ENCODE peak calls at places on chromosomes 6 and 20, in ten cellular contexts. Q is heart left ventricle; D is GM06990; C is naive thymus-derived CD4-positive, alpha-beta T cell; I is psoas muscle; V is cardiac fibroblast; L is aorta; M is adrenal gland; E is Peyer's patch; B is uterus. F is an unnamed sample.

GRCh38 chr6:41306187-41306854 is 19.8 kb upstream of the TREM1 start:
- DNase-seq in Q (no peak), D (no peak), C (peak; percentile 20), I (no peak), V (peak; percentile 63), L (no peak), M (peak; percentile 26), E (peak; percentile 52), B (no peak), F (peak; percentile 45)

GRCh38 chr6:16729183-16729696 is 32.0 kb downstream of the ATXN1 start:
- DNase-seq in Q (no peak), D (no peak), C (no peak), I (no peak), V (peak; percentile 70), L (no peak), M (no peak), E (no peak), B (no peak), F (no peak)

GRCh38 chr20:47857994-47858557 is 72.8 kb upstream of the SULF2 start:
- DNase-seq in Q (peak; percentile 47), D (no peak), C (no peak), I (no peak), V (peak; percentile 27), L (peak; percentile 82), M (no peak), E (no peak), B (peak; percentile 78), F (no peak)

GRCh38 chr6:17035257-17035757 is 66.5 kb upstream of the STMND1 start:
- DNase-seq in Q (no peak), D (no peak), C (no peak), I (no peak), V (no peak), L (no peak), M (no peak), E (no peak), B (no peak), F (no peak)

GRCh38 chr6:36682328-36683144 is 4.0 kb downstream of the CDKN1A start:
- DNase-seq in Q (no peak), D (peak; percentile 82), C (peak; percentile 60), I (peak; percentile 71), V (no peak), L (no peak), M (peak; percentile 78), E (peak; percentile 87), B (no peak), F (no peak)

GRCh38 chr6:34748757-34749156 is 8.5 kb upstream of the SNRPC start:
- DNase-seq in Q (no peak), D (no peak), C (no peak), I (no peak), V (no peak), L (no peak), M (no peak), E (no peak), B (no peak), F (no peak)

GRCh38 chr6:331622-332521 is 39.6 kb downstream of the DUSP22 start:
- DNase-seq in Q (no peak), D (peak; percentile 73), C (no peak), I (peak; percentile 47), V (no peak), L (no peak), M (no peak), E (peak; percentile 74), B (no peak), F (no peak)

GRCh38 chr6:121694389-121695185 is 259.1 kb downstream of the GJA1 start:
- DNase-seq in Q (no peak), D (no peak), C (no peak), I (no peak), V (peak; percentile 58), L (no peak), M (peak; percentile 41), E (no peak), B (no peak), F (no peak)

GRCh38 chr6:92806254-92806653 is 613.1 kb downstream of the EPHA7 start:
- DNase-seq in Q (no peak), D (no peak), C (no peak), I (no peak), V (no peak), L (no peak), M (no peak), E (no peak), B (no peak), F (no peak)

GRCh38 chr6:120938876-120939231 is 395.4 kb downstream of the TBC1D32 start:
- DNase-seq in Q (no peak), D (peak; percentile 72), C (no peak), I (no peak), V (no peak), L (no peak), M (no peak), E (no peak), B (no peak), F (no peak)

GRCh38 chr6:165615629-165616028 is 47.4 kb downstream of the PDE10A start:
- DNase-seq in Q (no peak), D (no peak), C (no peak), I (no peak), V (peak; percentile 95), L (no peak), M (no peak), E (no peak), B (peak; percentile 23), F (no peak)

GRCh38 chr6:33974030-33974429 is 170.2 kb upstream of the MLN start:
- DNase-seq in Q (no peak), D (no peak), C (no peak), I (no peak), V (no peak), L (no peak), M (no peak), E (no peak), B (no peak), F (no peak)

GRCh38 chr6:142030115-142030619 is 102.6 kb upstream of the GJE1 start:
- DNase-seq in Q (no peak), D (no peak), C (no peak), I (no peak), V (peak; percentile 60), L (no peak), M (no peak), E (no peak), B (no peak), F (peak; percentile 45)
- H3K4me3 ChIP-seq in Q (no peak overlapping the region), D (no peak overlapping the region), C (no peak overlapping the region), I (no peak overlapping the region), V (peak overlapping the region; percentile 25), L (no peak overlapping the region), M (no peak overlapping the region), E (no peak overlapping the region), B (no peak overlapping the region), F (no peak overlapping the region)

DNA sequence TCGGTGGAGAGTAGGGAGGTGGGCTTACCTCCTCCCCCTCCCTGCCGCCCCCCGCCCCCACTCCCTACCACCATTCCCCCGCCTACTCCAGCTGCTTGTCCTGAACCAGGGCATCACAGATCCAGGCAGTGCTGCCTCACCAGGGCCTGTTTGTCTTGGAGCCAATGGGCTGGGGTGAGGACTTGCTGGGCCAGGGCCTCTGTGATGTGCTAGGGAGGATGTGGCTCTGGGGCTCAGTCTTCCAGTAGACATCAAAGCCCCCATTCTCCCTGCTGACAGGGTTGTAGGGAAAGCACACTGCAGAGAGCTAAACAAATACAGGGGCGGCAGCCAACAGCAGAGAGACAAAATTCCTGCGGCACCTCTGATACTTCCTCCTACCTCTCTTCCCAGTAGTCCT is 48.2 kb upstream of the NXT1 start:
- DNase-seq in Q (no peak), D (no peak), C (no peak), I (no peak), V (no peak), L (no peak), M (no peak), E (no peak), B (no peak), F (no peak)
- H3K4me3 ChIP-seq in Q (no peak overlapping the region), D (no peak overlapping the region), C (no peak overlapping the region), I (no peak overlapping the region), V (no peak overlapping the region), L (no peak overlapping the region), M (no peak overlapping the region), E (no peak overlapping the region), B (no peak overlapping the region), F (no peak overlapping the region)

GRCh38 chr6:137001287-137001976 is 43.3 kb downstream of the IL20RA start:
- DNase-seq in Q (no peak), D (no peak), C (no peak), I (no peak), V (no peak), L (no peak), M (no peak), E (no peak), B (no peak), F (no peak)

GRCh38 chr6:137000825-137001224 is 43.9 kb downstream of the IL20RA start:
- DNase-seq in Q (no peak), D (no peak), C (no peak), I (no peak), V (no peak), L (no peak), M (no peak), E (no peak), B (no peak), F (no peak)

GRCh38 chr6:137001977-137002302 is 42.8 kb downstream of the IL20RA start:
- DNase-seq in Q (no peak), D (no peak), C (no peak), I (no peak), V (no peak), L (no peak), M (no peak), E (no peak), B (no peak), F (no peak)

GRCh38 chr6:137005073-137005472 is 39.7 kb downstream of the IL20RA start:
- DNase-seq in Q (no peak), D (no peak), C (no peak), I (no peak), V (no peak), L (no peak), M (no peak), E (no peak), B (no peak), F (no peak)

DNA sequence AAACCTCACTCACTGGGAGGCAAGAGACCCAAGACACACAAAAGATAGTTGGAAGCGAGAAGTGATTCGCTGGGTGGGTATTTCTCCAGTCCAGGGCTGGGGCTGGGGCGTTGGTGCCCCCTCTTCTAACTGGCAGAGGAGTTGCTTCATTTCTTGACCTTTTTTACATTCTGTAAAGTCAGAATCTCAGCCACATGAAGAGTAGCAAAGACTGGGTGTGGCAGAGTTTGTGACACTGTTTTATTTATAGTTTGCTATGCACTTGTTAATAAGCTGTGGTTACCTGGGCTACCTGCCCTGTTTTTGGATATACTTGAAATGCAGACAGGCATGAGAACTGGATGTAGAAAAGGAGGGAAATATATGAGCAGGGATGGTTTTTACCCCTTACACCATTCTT is 42.3 kb downstream of the IL20RA start:
- DNase-seq in Q (no peak), D (no peak), C (no peak), I (no peak), V (no peak), L (no peak), M (no peak), E (no peak), B (no peak), F (no peak)
- H3K4me3 ChIP-seq in Q (no peak overlapping the region), D (no peak overlapping the region), C (no peak overlapping the region), I (no peak overlapping the region), V (no peak overlapping the region), L (no peak overlapping the region), M (no peak overlapping the region), E (no peak overlapping the region), B (no peak overlapping the region), F (no peak overlapping the region)

DNA sequence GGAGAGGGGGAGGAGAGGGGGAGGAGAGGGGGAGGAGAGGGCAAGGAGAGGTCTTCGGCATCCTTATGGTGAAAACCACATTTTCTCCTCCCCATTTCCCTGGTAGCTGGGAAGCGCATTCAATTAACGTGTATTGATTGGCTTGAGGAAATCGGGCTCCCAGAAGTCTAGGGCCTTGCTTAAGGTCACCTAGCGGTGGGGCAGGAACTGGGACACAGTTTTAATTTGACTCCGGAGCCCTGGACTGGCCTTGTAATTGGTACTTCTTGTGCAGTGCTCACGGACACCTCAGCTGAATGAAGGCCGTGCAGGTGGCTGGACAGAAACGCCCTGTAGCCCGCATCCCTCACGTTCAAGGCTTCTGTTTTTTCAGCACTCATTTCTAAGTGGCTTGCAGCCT is 42.8 kb downstream of the CTCFL start:
- DNase-seq in Q (no peak), D (no peak), C (no peak), I (no peak), V (no peak), L (no peak), M (no peak), E (no peak), B (no peak), F (no peak)
- H3K4me3 ChIP-seq in Q (no peak overlapping the region), D (no peak overlapping the region), C (no peak overlapping the region), I (no peak overlapping the region), V (no peak overlapping the region), L (no peak overlapping the region), M (no peak overlapping the region), E (no peak overlapping the region), B (no peak overlapping the region), F (no peak overlapping the region)

F was measured in neuronal stem cell.